ENCODE peak calls at places on chromosomes 5 and 9, in ten cellular contexts. One of them, this sample, is unnamed.

GRCh38 chr5:34687269-34688011 is 31.3 kb downstream of the RAI14 start:
- DNase-seq in fibroblast of lung: no peak
- DNase-seq in stimulated activated CD8-positive, alpha-beta memory T cell treated with anti-CD3 and anti-CD28 coated beads, Interleukin-12 subunit alpha, Interleukin-12 subunit beta, amount 100 ng/mL, for 1 hour: no peak
- DNase-seq in adipocyte: no peak
- DNase-seq in tibial nerve: no peak
- DNase-seq in lower leg skin: peak
- DNase-seq in T-helper 1 cell: no peak
- DNase-seq in mesendoderm: no peak
- DNase-seq in NCI-H446 treated with DMSO at 0.1 percent for 48 hours: no peak
- DNase-seq in LoVo: no peak
- DNase-seq in this sample: no peak

GRCh38 chr9:134067904-134068741 is at the start of gene BRD3:
- DNase-seq in LoVo: peak
- DNase-seq in stimulated activated CD8-positive, alpha-beta memory T cell treated with anti-CD3 and anti-CD28 coated beads, Interleukin-12 subunit alpha, Interleukin-12 subunit beta, amount 100 ng/mL, for 1 hour: peak
- DNase-seq in lower leg skin: peak
- DNase-seq in adipocyte: peak
- DNase-seq in T-helper 1 cell: peak
- DNase-seq in mesendoderm: peak
- DNase-seq in fibroblast of lung: peak
- DNase-seq in NCI-H446 treated with DMSO at 0.1 percent for 48 hours: peak
- DNase-seq in tibial nerve: peak
- DNase-seq in this sample: peak

GRCh38 chr5:173290477-173291131 is 37.6 kb downstream of the STC2 start:
- DNase-seq in LoVo: no peak
- DNase-seq in NCI-H446 treated with DMSO at 0.1 percent for 48 hours: no peak
- DNase-seq in tibial nerve: no peak
- DNase-seq in T-helper 1 cell: no peak
- DNase-seq in stimulated activated CD8-positive, alpha-beta memory T cell treated with anti-CD3 and anti-CD28 coated beads, Interleukin-12 subunit alpha, Interleukin-12 subunit beta, amount 100 ng/mL, for 1 hour: no peak
- DNase-seq in lower leg skin: no peak
- DNase-seq in mesendoderm: no peak
- DNase-seq in fibroblast of lung: peak
- DNase-seq in adipocyte: no peak
- DNase-seq in this sample: no peak

GRCh38 chr5:79529110-79529509 is 15.2 kb upstream of the HOMER1 start:
- DNase-seq in lower leg skin: no peak
- DNase-seq in tibial nerve: no peak
- DNase-seq in T-helper 1 cell: no peak
- DNase-seq in LoVo: no peak
- DNase-seq in adipocyte: no peak
- DNase-seq in stimulated activated CD8-positive, alpha-beta memory T cell treated with anti-CD3 and anti-CD28 coated beads, Interleukin-12 subunit alpha, Interleukin-12 subunit beta, amount 100 ng/mL, for 1 hour: no peak
- DNase-seq in mesendoderm: no peak
- DNase-seq in fibroblast of lung: no peak
- DNase-seq in NCI-H446 treated with DMSO at 0.1 percent for 48 hours: no peak
- DNase-seq in this sample: no peak

GRCh38 chr9:134294228-134295071 is 31.8 kb upstream of the RXRA start:
- DNase-seq in mesendoderm: no peak
- DNase-seq in T-helper 1 cell: no peak
- DNase-seq in LoVo: no peak
- DNase-seq in adipocyte: no peak
- DNase-seq in tibial nerve: peak
- DNase-seq in stimulated activated CD8-positive, alpha-beta memory T cell treated with anti-CD3 and anti-CD28 coated beads, Interleukin-12 subunit alpha, Interleukin-12 subunit beta, amount 100 ng/mL, for 1 hour: no peak
- DNase-seq in fibroblast of lung: no peak
- DNase-seq in NCI-H446 treated with DMSO at 0.1 percent for 48 hours: no peak
- DNase-seq in lower leg skin: no peak
- DNase-seq in this sample: no peak

GRCh38 chr5:137629646-137630045 is 106.2 kb downstream of the KLHL3 start:
- DNase-seq in lower leg skin: peak
- DNase-seq in stimulated activated CD8-positive, alpha-beta memory T cell treated with anti-CD3 and anti-CD28 coated beads, Interleukin-12 subunit alpha, Interleukin-12 subunit beta, amount 100 ng/mL, for 1 hour: no peak
- DNase-seq in fibroblast of lung: peak
- DNase-seq in adipocyte: peak
- DNase-seq in tibial nerve: no peak
- DNase-seq in LoVo: peak
- DNase-seq in T-helper 1 cell: no peak
- DNase-seq in mesendoderm: peak
- DNase-seq in NCI-H446 treated with DMSO at 0.1 percent for 48 hours: peak
- DNase-seq in this sample: peak

GRCh38 chr5:126369995-126370731 is 53.0 kb upstream of the GRAMD2B start:
- DNase-seq in stimulated activated CD8-positive, alpha-beta memory T cell treated with anti-CD3 and anti-CD28 coated beads, Interleukin-12 subunit alpha, Interleukin-12 subunit beta, amount 100 ng/mL, for 1 hour: no peak
- DNase-seq in lower leg skin: no peak
- DNase-seq in fibroblast of lung: no peak
- DNase-seq in NCI-H446 treated with DMSO at 0.1 percent for 48 hours: no peak
- DNase-seq in tibial nerve: no peak
- DNase-seq in mesendoderm: peak
- DNase-seq in adipocyte: peak
- DNase-seq in T-helper 1 cell: no peak
- DNase-seq in LoVo: peak
- DNase-seq in this sample: no peak

GRCh38 chr5:151870820-151871219 is 53.8 kb downstream of the GLRA1 start:
- DNase-seq in LoVo: peak
- DNase-seq in adipocyte: peak
- DNase-seq in mesendoderm: peak
- DNase-seq in tibial nerve: no peak
- DNase-seq in fibroblast of lung: peak
- DNase-seq in lower leg skin: no peak
- DNase-seq in NCI-H446 treated with DMSO at 0.1 percent for 48 hours: peak
- DNase-seq in T-helper 1 cell: no peak
- DNase-seq in stimulated activated CD8-positive, alpha-beta memory T cell treated with anti-CD3 and anti-CD28 coated beads, Interleukin-12 subunit alpha, Interleukin-12 subunit beta, amount 100 ng/mL, for 1 hour: no peak
- DNase-seq in this sample: no peak

GRCh38 chr9:12091865-12092527 is 601.2 kb upstream of the TYRP1 start:
- DNase-seq in LoVo: no peak
- DNase-seq in mesendoderm: peak
- DNase-seq in NCI-H446 treated with DMSO at 0.1 percent for 48 hours: no peak
- DNase-seq in stimulated activated CD8-positive, alpha-beta memory T cell treated with anti-CD3 and anti-CD28 coated beads, Interleukin-12 subunit alpha, Interleukin-12 subunit beta, amount 100 ng/mL, for 1 hour: no peak
- DNase-seq in T-helper 1 cell: no peak
- DNase-seq in tibial nerve: no peak
- DNase-seq in fibroblast of lung: no peak
- DNase-seq in adipocyte: no peak
- DNase-seq in lower leg skin: no peak
- DNase-seq in this sample: no peak